ENCODE peak calls at places on chromosomes 5 and 9, in six cellular contexts. E is breast epithelium, V is stomach, D is cardiac fibroblast, J is lower lobe of right lung, H is tibial artery. A is an unnamed sample.
A peak's percentile ranks its signal among the peaks of the same experiment; 100 is the strongest.

GRCh38 chr5:23963449-23963848 is 456.0 kb downstream of the PRDM9 start:
- DNase-seq in E (no peak), V (no peak), D (no peak), J (no peak), H (no peak), A (no peak)

GRCh38 chr9:73011346-73011745 is 58.5 kb upstream of the ALDH1A1 start:
- DNase-seq in E (no peak), V (no peak), D (peak; percentile 81), J (no peak), H (no peak), A (no peak)

GRCh38 chr5:137737349-137738256 is 1.7 kb upstream of the KLHL3 start:
- DNase-seq in E (no peak), V (peak; percentile 40), D (peak; percentile 85), J (no peak), H (peak; percentile 32), A (no peak)

GRCh38 chr9:34501889-34502425 is 20.8 kb downstream of the ENHO start:
- DNase-seq in E (peak; percentile 68), V (peak; percentile 61), D (peak; percentile 31), J (peak; percentile 78), H (peak; percentile 35), A (no peak)

GRCh38 chr5:111075520-111075919 is 4.0 kb downstream of the TSLP start:
- DNase-seq in E (no peak), V (no peak), D (peak; percentile 97), J (no peak), H (no peak), A (no peak)

GRCh38 chr5:88150747-88151146 is 117.9 kb downstream of the TMEM161B start:
- DNase-seq in E (no peak), V (no peak), D (no peak), J (no peak), H (no peak), A (no peak)

GRCh38 chr9:22214497-22215031 is 205.5 kb upstream of the CDKN2B start:
- DNase-seq in E (no peak), V (no peak), D (peak; percentile 60), J (no peak), H (no peak), A (no peak)

GRCh38 chr9:105363842-105364241 is 84.0 kb upstream of the FSD1L start:
- DNase-seq in E (no peak), V (no peak), D (no peak), J (no peak), H (no peak), A (no peak)

GRCh38 chr5:17355585-17356346 is 138.3 kb downstream of the BASP1 start:
- DNase-seq in E (no peak), V (no peak), D (peak; percentile 97), J (no peak), H (no peak), A (no peak)

GRCh38 chr9:107216331-107216730 is 66.7 kb upstream of the RAD23B start:
- DNase-seq in E (no peak), V (no peak), D (no peak), J (no peak), H (no peak), A (no peak)

GRCh38 chr9:82423700-82424099 is 435.1 kb downstream of the SPATA31D1 start:
- DNase-seq in E (no peak), V (peak; percentile 49), D (no peak), J (no peak), H (no peak), A (no peak)

GRCh38 chr5:30063503-30063902 is 1130.0 kb upstream of the CDH6 start:
- DNase-seq in E (no peak), V (no peak), D (no peak), J (no peak), H (no peak), A (no peak)

GRCh38 chr5:171639966-171640365 is 145.7 kb upstream of the SMIM23 start:
- DNase-seq in E (no peak), V (no peak), D (no peak), J (no peak), H (no peak), A (no peak)

GRCh38 chr5:59187772-59188347 is 605.0 kb downstream of the RAB3C start:
- DNase-seq in E (no peak), V (no peak), D (peak; percentile 59), J (no peak), H (no peak), A (no peak)

GRCh38 chr9:110173322-110173642 is 34.7 kb downstream of the C9orf152 start:
- DNase-seq in E (no peak), V (no peak), D (no peak), J (no peak), H (no peak), A (no peak)

GRCh38 chr9:113654605-113655193 is 191.2 kb downstream of the RGS3 start:
- DNase-seq in E (peak; percentile 50), V (no peak), D (peak; percentile 56), J (no peak), H (no peak), A (no peak)

GRCh38 chr5:67166460-67166871 is 30.1 kb downstream of the CD180 start:
- DNase-seq in E (no peak), V (peak; percentile 63), D (no peak), J (peak; percentile 89), H (peak; percentile 58), A (no peak)

DNA sequence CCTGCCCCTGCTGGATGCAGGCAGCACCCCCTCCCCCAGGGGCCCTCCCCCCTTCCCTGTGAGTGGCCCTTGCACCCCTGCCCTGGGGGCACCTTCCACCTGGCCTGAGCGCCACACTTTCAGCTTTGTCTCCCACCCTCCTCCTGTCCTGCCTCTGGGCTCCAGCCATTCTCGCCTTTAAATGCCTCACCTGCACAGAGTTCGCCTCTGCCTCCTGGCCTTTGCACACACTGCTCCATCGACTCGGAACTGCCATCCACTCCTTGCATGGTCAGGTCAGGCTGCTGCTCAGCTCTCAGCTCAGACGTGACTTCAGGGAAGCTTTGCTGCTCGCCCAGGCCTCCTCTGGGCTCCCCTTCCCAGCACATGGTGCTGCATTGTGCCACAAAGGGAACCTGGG is 10.2 kb downstream of the FAM163B start:
- DNase-seq in E (no peak), V (no peak), D (no peak), J (no peak), H (no peak), A (no peak)
- TF ChIP-seq CTCF in E (no peak), V (no peak), D (no peak), J (no peak), H (no peak), A (no peak)

DNA sequence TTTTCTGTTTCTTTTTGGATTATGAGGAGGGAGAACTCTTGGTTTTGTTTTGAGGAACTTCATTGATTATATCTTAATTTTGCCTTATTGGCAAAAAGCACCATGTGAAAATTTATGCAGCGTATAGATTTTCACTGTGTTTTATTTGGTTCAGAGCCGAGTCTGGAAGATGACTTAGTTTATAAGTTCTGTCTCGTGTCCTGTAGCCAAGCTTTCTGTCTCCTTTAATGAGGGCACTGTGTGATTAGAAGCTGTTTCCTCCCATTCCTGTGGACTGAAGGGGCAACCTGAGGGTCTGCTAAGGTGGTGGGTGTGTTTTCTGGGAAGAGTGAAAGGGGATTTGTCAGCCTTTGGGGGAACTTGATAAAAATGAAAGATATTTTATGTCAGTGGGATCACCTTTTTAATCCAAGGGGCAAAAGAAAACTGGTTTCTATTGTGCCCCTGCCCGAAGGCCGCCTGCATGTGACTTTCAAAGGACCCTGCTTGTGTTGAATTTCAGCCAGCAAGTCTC is 262.1 kb downstream of the FANCC start:
- DNase-seq in E (no peak), V (no peak), D (peak; percentile 27), J (no peak), H (no peak), A (no peak)
- H3K4me3 ChIP-seq in E (no peak overlapping the region), V (peak overlapping the region; percentile 30), D (no peak overlapping the region), J (peak overlapping the region; percentile 1), H (peak overlapping the region; percentile 44), A (no peak overlapping the region)

GRCh38 chr5:73705364-73705763 is 79.4 kb downstream of the ARHGEF28 start:
- DNase-seq in E (no peak), V (no peak), D (no peak), J (no peak), H (no peak), A (no peak)
- TF ChIP-seq CTCF in E (no peak), V (no peak), D (peak; percentile 17), J (no peak), H (no peak), A (no peak)

DNA sequence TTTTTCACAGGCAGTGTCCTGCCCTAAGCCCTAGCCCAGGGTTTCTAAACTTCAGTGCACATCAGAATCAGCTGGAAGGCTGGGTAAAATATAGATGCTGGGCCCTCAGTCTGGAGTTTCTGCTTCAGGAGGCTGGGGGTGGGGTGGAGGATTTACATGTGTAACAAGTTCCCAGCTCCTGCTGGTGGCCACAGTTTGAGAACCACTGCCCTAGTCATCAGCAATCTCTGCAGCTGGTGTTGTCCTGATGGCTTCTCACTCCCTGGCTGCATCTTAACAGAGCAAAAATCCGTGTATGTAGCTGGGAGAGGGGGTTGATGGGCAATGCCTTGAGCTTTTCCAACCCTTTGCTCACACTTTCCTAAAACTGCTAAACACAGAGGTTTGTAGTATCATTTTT is 186.0 kb upstream of the KLF9 start:
- DNase-seq in E (no peak), V (no peak), D (peak; percentile 71), J (no peak), H (peak; percentile 64), A (no peak)
- H3K4me3 ChIP-seq in E (peak overlapping the region; percentile 27), V (no peak overlapping the region), D (no peak overlapping the region), J (no peak overlapping the region), H (no peak overlapping the region), A (no peak overlapping the region)

GRCh38 chr9:33249087-33249657 is 9.2 kb downstream of the SPINK4 start:
- DNase-seq in E (no peak), V (peak; percentile 20), D (no peak), J (no peak), H (no peak), A (no peak)

GRCh38 chr9:33246269-33246860 is 6.4 kb downstream of the SPINK4 start:
- DNase-seq in E (no peak), V (peak; percentile 19), D (no peak), J (no peak), H (no peak), A (no peak)

GRCh38 chr9:33249983-33250382 is 10.0 kb downstream of the SPINK4 start:
- DNase-seq in E (no peak), V (no peak), D (no peak), J (no peak), H (no peak), A (no peak)

GRCh38 chr9:33250458-33250995 is 10.6 kb downstream of the SPINK4 start:
- DNase-seq in E (no peak), V (no peak), D (peak; percentile 69), J (no peak), H (no peak), A (no peak)

GRCh38 chr9:33248606-33249005 is 8.6 kb downstream of the SPINK4 start:
- DNase-seq in E (no peak), V (peak; percentile 11), D (no peak), J (no peak), H (no peak), A (no peak)
- TF ChIP-seq CTCF in E (no peak), V (no peak), D (no peak), J (no peak), H (no peak), A (no peak)

GRCh38 chr5:119551819-119552218 is 77.5 kb upstream of the FAM170A start:
- DNase-seq in E (no peak), V (no peak), D (no peak), J (no peak), H (no peak), A (no peak)
- H3K4me3 ChIP-seq in E (no peak overlapping the region), V (no peak overlapping the region), D (no peak overlapping the region), J (no peak overlapping the region), H (no peak overlapping the region), A (no peak overlapping the region)

DNA sequence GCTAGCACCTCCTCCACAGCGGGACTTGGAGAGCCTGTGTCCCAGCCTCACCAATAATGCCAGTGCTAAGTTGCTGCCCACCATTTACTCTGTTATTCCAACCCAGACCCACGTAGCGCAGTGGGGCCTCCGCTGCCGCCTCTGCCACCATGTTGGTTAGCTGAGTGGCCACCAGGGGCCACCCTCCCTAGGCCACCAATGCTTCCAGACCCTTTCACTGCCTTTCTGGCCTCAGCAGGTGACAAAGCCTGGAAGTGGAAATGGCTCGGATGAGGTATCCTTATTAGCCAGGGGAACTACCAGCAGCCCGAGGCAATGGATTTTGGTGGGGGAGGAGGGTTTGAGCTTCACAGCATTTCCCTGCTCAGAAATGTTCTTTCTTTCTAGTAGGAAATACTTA is 110.1 kb downstream of the OSTF1 start:
- DNase-seq in E (no peak), V (no peak), D (no peak), J (no peak), H (no peak), A (no peak)
- TF ChIP-seq CTCF in E (no peak), V (no peak), D (peak; percentile 8), J (no peak), H (no peak), A (no peak)